ENCODE peak calls at places on chromosomes 5 and 9, in eight cellular contexts. One of them, this sample, is unnamed.

GRCh38 chr5:58598440-58598839 is 15.6 kb downstream of the RAB3C start:
- ATAC-seq in GM12878: no peak
- ATAC-seq in HepG2: no peak
- ATAC-seq in HCT116: no peak
- ATAC-seq in GM23338: no peak
- ATAC-seq in Panc1: no peak
- ATAC-seq in K562: no peak
- ATAC-seq in upper lobe of left lung: no peak
- ATAC-seq in this sample: no peak

GRCh38 chr5:136115183-136115865 is 17.3 kb upstream of the SMAD5 start:
- ATAC-seq in GM12878: peak; percentile 44
- ATAC-seq in HepG2: no peak
- ATAC-seq in HCT116: no peak
- ATAC-seq in GM23338: no peak
- ATAC-seq in Panc1: no peak
- ATAC-seq in K562: no peak
- ATAC-seq in upper lobe of left lung: no peak
- ATAC-seq in this sample: no peak

GRCh38 chr5:80125962-80126480 is 90.9 kb downstream of the THBS4 start:
- ATAC-seq in GM12878: peak; percentile 81
- ATAC-seq in HepG2: no peak
- ATAC-seq in HCT116: peak; percentile 73
- ATAC-seq in GM23338: no peak
- ATAC-seq in Panc1: no peak
- ATAC-seq in K562: no peak
- ATAC-seq in upper lobe of left lung: peak; percentile 76
- ATAC-seq in this sample: peak; percentile 52

GRCh38 chr5:123428521-123429220 is 5.5 kb upstream of the CEP120 start:
- ATAC-seq in GM12878: no peak
- ATAC-seq in HepG2: peak; percentile 87
- ATAC-seq in HCT116: no peak
- ATAC-seq in GM23338: no peak
- ATAC-seq in Panc1: no peak
- ATAC-seq in K562: no peak
- ATAC-seq in upper lobe of left lung: no peak
- ATAC-seq in this sample: peak; percentile 23

GRCh38 chr9:112050544-112051475 is 124.3 kb downstream of the SUSD1 start:
- ATAC-seq in GM12878: no peak
- ATAC-seq in HepG2: peak; percentile 91
- ATAC-seq in HCT116: no peak
- ATAC-seq in GM23338: no peak
- ATAC-seq in Panc1: peak; percentile 91
- ATAC-seq in K562: no peak
- ATAC-seq in upper lobe of left lung: peak; percentile 76
- ATAC-seq in this sample: peak; percentile 75

GRCh38 chr9:87840126-87840525 is 42.6 kb upstream of the SPATA31E1 start:
- ATAC-seq in GM12878: no peak
- ATAC-seq in HepG2: no peak
- ATAC-seq in HCT116: no peak
- ATAC-seq in GM23338: no peak
- ATAC-seq in Panc1: no peak
- ATAC-seq in K562: no peak
- ATAC-seq in upper lobe of left lung: peak; percentile 64
- ATAC-seq in this sample: no peak

GRCh38 chr9:112380102-112380581 is at the start of gene HSDL2:
- ATAC-seq in GM12878: peak; percentile 57
- ATAC-seq in HepG2: peak; percentile 76
- ATAC-seq in HCT116: peak; percentile 61
- ATAC-seq in GM23338: peak; percentile 79
- ATAC-seq in Panc1: peak; percentile 69
- ATAC-seq in K562: peak; percentile 57
- ATAC-seq in upper lobe of left lung: peak; percentile 67
- ATAC-seq in this sample: peak; percentile 61

GRCh38 chr5:129465945-129466344 is 5.8 kb downstream of the ADAMTS19 start:
- ATAC-seq in GM12878: no peak
- ATAC-seq in HepG2: no peak
- ATAC-seq in HCT116: no peak
- ATAC-seq in GM23338: no peak
- ATAC-seq in Panc1: no peak
- ATAC-seq in K562: no peak
- ATAC-seq in upper lobe of left lung: no peak
- ATAC-seq in this sample: no peak

GRCh38 chr5:116572375-116573278 is 2.0 kb downstream of the SEMA6A start:
- ATAC-seq in GM12878: no peak
- ATAC-seq in HepG2: peak; percentile 72
- ATAC-seq in HCT116: no peak
- ATAC-seq in GM23338: peak; percentile 7
- ATAC-seq in Panc1: peak; percentile 47
- ATAC-seq in K562: no peak
- ATAC-seq in upper lobe of left lung: no peak
- ATAC-seq in this sample: peak; percentile 3
- TF ChIP-seq POLR2AphosphoS5 in GM12878: no peak
- TF ChIP-seq POLR2AphosphoS5 in HepG2: no peak
- TF ChIP-seq POLR2AphosphoS5 in HCT116: no peak
- TF ChIP-seq POLR2AphosphoS5 in GM23338: peak; percentile 45
- TF ChIP-seq POLR2AphosphoS5 in Panc1: no peak
- TF ChIP-seq POLR2AphosphoS5 in K562: no peak
- TF ChIP-seq POLR2AphosphoS5 in upper lobe of left lung: no peak
- TF ChIP-seq POLR2AphosphoS5 in this sample: peak; percentile 23

GRCh38 chr5:67004730-67005350 is 191.8 kb downstream of the CD180 start:
- ATAC-seq in GM12878: no peak
- ATAC-seq in HepG2: peak; percentile 7
- ATAC-seq in HCT116: no peak
- ATAC-seq in GM23338: peak; percentile 17
- ATAC-seq in Panc1: no peak
- ATAC-seq in K562: peak; percentile 9
- ATAC-seq in upper lobe of left lung: no peak
- ATAC-seq in this sample: no peak

GRCh38 chr5:67000794-67001475 is 195.7 kb downstream of the CD180 start:
- ATAC-seq in GM12878: no peak
- ATAC-seq in HepG2: no peak
- ATAC-seq in HCT116: no peak
- ATAC-seq in GM23338: no peak
- ATAC-seq in Panc1: no peak
- ATAC-seq in K562: no peak
- ATAC-seq in upper lobe of left lung: no peak
- ATAC-seq in this sample: no peak

GRCh38 chr5:67003906-67004729 is 192.5 kb downstream of the CD180 start:
- ATAC-seq in GM12878: peak; percentile 73
- ATAC-seq in HepG2: peak; percentile 91
- ATAC-seq in HCT116: peak; percentile 90
- ATAC-seq in GM23338: peak; percentile 93
- ATAC-seq in Panc1: peak; percentile 86
- ATAC-seq in K562: peak; percentile 88
- ATAC-seq in upper lobe of left lung: peak; percentile 91
- ATAC-seq in this sample: peak; percentile 86

GRCh38 chr5:67003373-67003905 is 193.2 kb downstream of the CD180 start:
- ATAC-seq in GM12878: no peak
- ATAC-seq in HepG2: no peak
- ATAC-seq in HCT116: no peak
- ATAC-seq in GM23338: no peak
- ATAC-seq in Panc1: no peak
- ATAC-seq in K562: no peak
- ATAC-seq in upper lobe of left lung: no peak
- ATAC-seq in this sample: no peak

GRCh38 chr5:67002832-67003231 is 193.8 kb downstream of the CD180 start:
- ATAC-seq in GM12878: no peak
- ATAC-seq in HepG2: no peak
- ATAC-seq in HCT116: no peak
- ATAC-seq in GM23338: no peak
- ATAC-seq in Panc1: no peak
- ATAC-seq in K562: no peak
- ATAC-seq in upper lobe of left lung: no peak
- ATAC-seq in this sample: no peak
- H3K4me3 ChIP-seq in GM12878: no peak overlapping the region
- H3K4me3 ChIP-seq in HepG2: peak overlapping the region; percentile 65
- H3K4me3 ChIP-seq in HCT116: no peak overlapping the region
- H3K4me3 ChIP-seq in GM23338: no peak overlapping the region
- H3K4me3 ChIP-seq in Panc1: no peak overlapping the region
- H3K4me3 ChIP-seq in K562: peak overlapping the region; percentile 55
- H3K4me3 ChIP-seq in upper lobe of left lung: peak overlapping the region; percentile 63
- H3K4me3 ChIP-seq in this sample: no peak overlapping the region

GRCh38 chr5:141349917-141350619 is at the start of gene PCDHGB1:
- ATAC-seq in GM12878: peak; percentile 48
- ATAC-seq in HepG2: peak; percentile 98
- ATAC-seq in HCT116: peak; percentile 49
- ATAC-seq in GM23338: peak; percentile 93
- ATAC-seq in Panc1: peak; percentile 97
- ATAC-seq in K562: peak; percentile 99
- ATAC-seq in upper lobe of left lung: no peak
- ATAC-seq in this sample: no peak
- TF ChIP-seq CTCF in GM12878: peak; percentile 21
- TF ChIP-seq CTCF in HepG2: peak; percentile 85
- TF ChIP-seq CTCF in HCT116: peak; percentile 29
- TF ChIP-seq CTCF in GM23338: peak; percentile 77
- TF ChIP-seq CTCF in Panc1: peak; percentile 81
- TF ChIP-seq CTCF in K562: peak; percentile 73
- TF ChIP-seq CTCF in upper lobe of left lung: no peak
- TF ChIP-seq CTCF in this sample: peak; percentile 21

GRCh38 chr9:37079370-37080164 is 40.8 kb upstream of the ZCCHC7 start:
- ATAC-seq in GM12878: peak; percentile 93
- ATAC-seq in HepG2: peak; percentile 98
- ATAC-seq in HCT116: peak; percentile 96
- ATAC-seq in GM23338: peak; percentile 95
- ATAC-seq in Panc1: peak; percentile 99
- ATAC-seq in K562: peak; percentile 97
- ATAC-seq in upper lobe of left lung: peak; percentile 98
- ATAC-seq in this sample: peak; percentile 99
- TF ChIP-seq POLR2AphosphoS5 in GM12878: peak; percentile 93
- TF ChIP-seq POLR2AphosphoS5 in HepG2: peak; percentile 72
- TF ChIP-seq POLR2AphosphoS5 in HCT116: peak; percentile 81
- TF ChIP-seq POLR2AphosphoS5 in GM23338: peak; percentile 75
- TF ChIP-seq POLR2AphosphoS5 in Panc1: no peak
- TF ChIP-seq POLR2AphosphoS5 in K562: peak; percentile 63
- TF ChIP-seq POLR2AphosphoS5 in upper lobe of left lung: peak; percentile 84
- TF ChIP-seq POLR2AphosphoS5 in this sample: peak; percentile 88

DNA sequence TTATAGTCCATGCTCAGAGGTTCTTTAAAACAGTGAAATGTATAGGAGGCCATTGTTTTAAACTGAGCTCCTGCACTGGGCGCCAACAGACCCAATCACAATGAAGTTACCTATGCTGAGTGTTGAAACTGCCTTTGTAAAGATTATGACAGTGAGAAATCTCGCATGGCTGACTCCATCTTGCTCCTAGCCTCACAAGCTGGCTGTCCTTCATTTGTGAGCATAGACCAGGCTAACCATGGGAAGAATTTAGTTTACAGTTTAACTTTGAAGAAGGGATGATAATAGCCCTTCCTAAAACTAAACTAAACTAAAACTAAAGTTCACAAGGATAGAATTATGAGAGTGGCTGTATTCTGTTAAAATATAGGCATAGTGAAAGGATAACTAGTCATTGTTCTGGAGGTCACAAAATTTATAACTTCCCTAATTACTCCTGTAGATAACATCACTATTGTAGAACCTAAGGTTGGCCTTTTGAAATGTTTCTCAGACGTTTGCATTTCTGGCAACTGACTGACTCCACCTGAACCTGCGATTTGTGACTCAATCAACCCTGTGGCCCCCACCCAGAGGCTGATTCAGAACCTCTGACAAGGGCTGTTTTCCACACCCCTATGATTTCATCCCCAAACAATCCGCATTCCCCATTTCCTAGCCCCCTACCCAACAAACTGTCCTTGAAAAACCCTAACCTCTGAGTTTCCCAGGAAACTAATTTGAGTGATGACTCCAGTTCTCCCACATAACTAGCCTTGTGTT is 59.1 kb downstream of the HMHB1 start:
- ATAC-seq in GM12878: no peak
- ATAC-seq in HepG2: no peak
- ATAC-seq in HCT116: no peak
- ATAC-seq in GM23338: no peak
- ATAC-seq in Panc1: no peak
- ATAC-seq in K562: no peak
- ATAC-seq in upper lobe of left lung: no peak
- ATAC-seq in this sample: no peak
- H3K4me3 ChIP-seq in GM12878: no peak overlapping the region
- H3K4me3 ChIP-seq in HepG2: no peak overlapping the region
- H3K4me3 ChIP-seq in HCT116: no peak overlapping the region
- H3K4me3 ChIP-seq in GM23338: no peak overlapping the region
- H3K4me3 ChIP-seq in Panc1: no peak overlapping the region
- H3K4me3 ChIP-seq in K562: no peak overlapping the region
- H3K4me3 ChIP-seq in upper lobe of left lung: no peak overlapping the region
- H3K4me3 ChIP-seq in this sample: no peak overlapping the region

DNA sequence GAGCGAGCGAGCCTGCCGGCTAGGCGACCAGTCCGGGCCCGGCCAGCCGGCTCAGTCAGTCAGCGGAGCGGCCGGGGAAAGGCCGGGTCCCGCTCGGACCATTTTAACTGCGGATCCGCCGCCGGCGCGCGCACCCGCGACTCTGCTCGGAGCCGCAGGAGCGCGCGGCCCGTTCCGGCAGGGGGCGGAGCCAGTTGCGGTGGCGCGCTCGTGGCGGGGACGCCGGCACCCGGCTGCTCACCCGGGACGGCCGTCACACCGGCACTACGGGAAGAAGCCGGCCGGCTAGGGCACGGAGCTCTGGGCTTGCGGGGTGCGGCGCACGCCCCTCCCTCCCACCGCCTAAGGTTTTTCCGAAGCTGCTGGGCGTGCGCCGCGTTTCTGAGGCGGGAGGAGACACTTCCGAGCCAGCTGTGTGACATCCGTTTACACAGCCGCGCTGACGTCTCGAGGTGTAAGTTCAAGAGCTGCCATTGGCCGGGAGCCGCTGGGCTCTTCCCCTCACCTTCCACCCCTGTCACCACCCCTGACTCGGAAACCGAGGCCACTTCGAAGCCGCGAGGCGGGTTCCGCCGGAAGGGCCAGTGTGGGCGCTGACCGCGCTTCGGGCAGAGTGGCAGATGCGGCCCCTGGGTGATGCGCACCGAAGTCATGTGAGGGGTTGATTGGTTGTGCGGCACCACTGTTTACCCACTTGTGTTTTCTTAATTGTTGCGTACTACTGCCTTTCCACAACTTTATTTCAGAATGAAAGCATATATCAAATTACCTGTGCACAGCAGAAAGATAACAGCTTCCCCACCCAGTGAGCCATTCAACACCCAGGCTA is at the start of gene FBXL17:
- ATAC-seq in GM12878: peak; percentile 82
- ATAC-seq in HepG2: peak; percentile 83
- ATAC-seq in HCT116: peak; percentile 78
- ATAC-seq in GM23338: peak; percentile 78
- ATAC-seq in Panc1: peak; percentile 90
- ATAC-seq in K562: peak; percentile 88
- ATAC-seq in upper lobe of left lung: peak; percentile 95
- ATAC-seq in this sample: peak; percentile 94
- TF ChIP-seq CTCF in GM12878: no peak
- TF ChIP-seq CTCF in HepG2: peak; percentile 15
- TF ChIP-seq CTCF in HCT116: no peak
- TF ChIP-seq CTCF in GM23338: no peak
- TF ChIP-seq CTCF in Panc1: no peak
- TF ChIP-seq CTCF in K562: no peak
- TF ChIP-seq CTCF in upper lobe of left lung: no peak
- TF ChIP-seq CTCF in this sample: no peak